ENCODE peak calls at places on chromosomes 4 and X, in five cellular contexts. One of them, this sample, is unnamed.

GRCh38 chrX:13658602-13659001 is 5.7 kb downstream of the TCEANC start:
- DNase-seq in dorsolateral prefrontal cortex: no peak
- DNase-seq in posterior vena cava: no peak
- DNase-seq in progenitor cell of endocrine pancreas: no peak
- DNase-seq in GOT3: no peak
- DNase-seq in this sample: no peak

GRCh38 chr4:143531773-143532491 is 18.4 kb downstream of the SMARCA5 start:
- DNase-seq in dorsolateral prefrontal cortex: no peak
- DNase-seq in posterior vena cava: no peak
- DNase-seq in progenitor cell of endocrine pancreas: no peak
- DNase-seq in GOT3: no peak
- DNase-seq in this sample: no peak

GRCh38 chr4:35970366-35970960 is 273.9 kb downstream of the ARAP2 start:
- DNase-seq in dorsolateral prefrontal cortex: no peak
- DNase-seq in posterior vena cava: no peak
- DNase-seq in progenitor cell of endocrine pancreas: no peak
- DNase-seq in GOT3: no peak
- DNase-seq in this sample: no peak

GRCh38 chr4:1278336-1278670 is 11.4 kb upstream of the MAEA start:
- DNase-seq in dorsolateral prefrontal cortex: no peak
- DNase-seq in posterior vena cava: no peak
- DNase-seq in progenitor cell of endocrine pancreas: no peak
- DNase-seq in GOT3: no peak
- DNase-seq in this sample: no peak

GRCh38 chr4:19748470-19748869 is 503.2 kb upstream of the SLIT2 start:
- DNase-seq in dorsolateral prefrontal cortex: no peak
- DNase-seq in posterior vena cava: no peak
- DNase-seq in progenitor cell of endocrine pancreas: no peak
- DNase-seq in GOT3: no peak
- DNase-seq in this sample: no peak

GRCh38 chr4:128854433-128854832 is 44.9 kb downstream of the JADE1 start:
- DNase-seq in dorsolateral prefrontal cortex: no peak
- DNase-seq in posterior vena cava: no peak
- DNase-seq in progenitor cell of endocrine pancreas: no peak
- DNase-seq in GOT3: no peak
- DNase-seq in this sample: no peak

GRCh38 chr4:161364681-161365080 is 799.1 kb downstream of the FSTL5 start:
- DNase-seq in dorsolateral prefrontal cortex: no peak
- DNase-seq in posterior vena cava: no peak
- DNase-seq in progenitor cell of endocrine pancreas: no peak
- DNase-seq in GOT3: no peak
- DNase-seq in this sample: no peak

GRCh38 chr4:179586460-179586859 is 2144.2 kb upstream of the AGA start:
- DNase-seq in dorsolateral prefrontal cortex: no peak
- DNase-seq in posterior vena cava: no peak
- DNase-seq in progenitor cell of endocrine pancreas: no peak
- DNase-seq in GOT3: no peak
- DNase-seq in this sample: no peak

GRCh38 chr4:118920247-118920646 is 31.6 kb downstream of the SYNPO2 start:
- DNase-seq in dorsolateral prefrontal cortex: no peak
- DNase-seq in posterior vena cava: no peak
- DNase-seq in progenitor cell of endocrine pancreas: no peak
- DNase-seq in GOT3: no peak
- DNase-seq in this sample: no peak

GRCh38 chr4:101850698-101851097 is 60.2 kb downstream of the BANK1 start:
- DNase-seq in dorsolateral prefrontal cortex: no peak
- DNase-seq in posterior vena cava: no peak
- DNase-seq in progenitor cell of endocrine pancreas: no peak
- DNase-seq in GOT3: no peak
- DNase-seq in this sample: no peak

GRCh38 chr4:149426461-149426860 is 389.2 kb downstream of the IQCM start:
- DNase-seq in dorsolateral prefrontal cortex: no peak
- DNase-seq in posterior vena cava: no peak
- DNase-seq in progenitor cell of endocrine pancreas: no peak
- DNase-seq in GOT3: no peak
- DNase-seq in this sample: no peak

This sample was measured in T1000.